ENCODE peak calls at places on chromosomes 12 and 14, in five cellular contexts. O is H1, T is K562, F is GM12878, W is HepG2. G is an unnamed sample.

GRCh38 chr14:96091941-96092411 is 52.8 kb downstream of the C14orf132 start:
- DNase-seq in O (no peak), T (no peak), F (no peak), W (no peak), G (no peak)

GRCh38 chr12:93645702-93646101 is 31.5 kb upstream of the CRADD start:
- DNase-seq in O (no peak), T (no peak), F (no peak), W (no peak), G (no peak)

GRCh38 chr14:103830511-103831270 is 16.7 kb downstream of the PPP1R13B start:
- DNase-seq in O (no peak), T (no peak), F (no peak), W (no peak), G (no peak)

GRCh38 chr14:75274899-75275569 is 3.6 kb upstream of the FOS start:
- DNase-seq in O (no peak), T (no peak), F (peak; percentile 40), W (no peak), G (no peak)

GRCh38 chr12:122081108-122081696 is 2.6 kb downstream of the MLXIP start:
- DNase-seq in O (no peak), T (no peak), F (no peak), W (no peak), G (no peak)

GRCh38 chr12:123384318-123384993 is 524 bp downstream of the KMT5A start:
- DNase-seq in O (peak; percentile 56), T (no peak), F (no peak), W (no peak), G (no peak)

GRCh38 chr14:104633276-104633861 is 28.8 kb upstream of the TMEM179 start:
- DNase-seq in O (no peak), T (no peak), F (no peak), W (no peak), G (no peak)

GRCh38 chr12:101935769-101936741 is 58.7 kb downstream of the DRAM1 start:
- DNase-seq in O (no peak), T (no peak), F (peak; percentile 94), W (no peak), G (no peak)

GRCh38 chr12:96773031-96773430 is 134.0 kb upstream of the NEDD1 start:
- DNase-seq in O (no peak), T (no peak), F (no peak), W (no peak), G (no peak)

GRCh38 chr12:82723093-82723492 is 36.4 kb downstream of the TMTC2 start:
- DNase-seq in O (no peak), T (no peak), F (peak; percentile 9), W (no peak), G (no peak)

GRCh38 chr14:90651405-90651804 is 164.8 kb downstream of the TTC7B start:
- DNase-seq in O (no peak), T (no peak), F (no peak), W (no peak), G (no peak)

GRCh38 chr12:50419112-50419909 is 18.6 kb downstream of the LARP4 start:
- DNase-seq in O (no peak), T (peak; percentile 27), F (no peak), W (no peak), G (peak; percentile 53)

GRCh38 chr12:117489671-117490070 is 128.2 kb upstream of the NOS1 start:
- DNase-seq in O (no peak), T (no peak), F (no peak), W (no peak), G (no peak)

GRCh38 chr12:119593578-119594398 is at the start of gene TMEM233:
- DNase-seq in O (peak; percentile 73), T (no peak), F (no peak), W (no peak), G (no peak)

GRCh38 chr14:75831971-75832370 is 149.8 kb downstream of the TGFB3 start:
- DNase-seq in O (no peak), T (peak; percentile 25), F (no peak), W (no peak), G (no peak)

GRCh38 chr14:99320105-99320572 is 48.1 kb upstream of the BCL11B start:
- DNase-seq in O (peak; percentile 96), T (peak; percentile 78), F (peak; percentile 39), W (peak; percentile 29), G (peak; percentile 21)

GRCh38 chr12:58537278-58537677 is 383.0 kb downstream of the LRIG3 start:
- DNase-seq in O (no peak), T (no peak), F (no peak), W (peak; percentile 15), G (no peak)

DNA sequence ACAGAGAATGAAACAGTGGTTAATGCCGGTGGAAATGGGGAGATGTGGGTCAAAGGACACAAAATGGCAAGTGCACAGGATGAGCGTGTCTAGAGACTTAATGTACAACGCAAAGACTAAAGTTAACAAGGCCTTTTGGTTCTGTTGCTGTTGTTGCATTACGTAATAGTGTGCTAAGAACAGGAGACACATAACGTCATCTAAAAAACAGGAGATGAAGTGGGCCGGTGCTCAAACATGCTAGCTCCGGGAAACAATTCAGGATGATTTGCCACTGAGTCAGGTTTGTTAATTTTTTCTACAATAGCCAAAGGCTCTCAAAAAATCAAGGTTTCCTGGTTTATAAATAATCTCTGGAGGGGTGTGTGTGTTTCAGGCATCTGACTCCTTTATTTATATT is 55.5 kb downstream of the ETV6 start:
- DNase-seq in O (no peak), T (no peak), F (no peak), W (peak; percentile 69), G (no peak)
- TF ChIP-seq SIN3A in O (no peak), T (no peak), F (no peak), W (no peak), G (no peak)

DNA sequence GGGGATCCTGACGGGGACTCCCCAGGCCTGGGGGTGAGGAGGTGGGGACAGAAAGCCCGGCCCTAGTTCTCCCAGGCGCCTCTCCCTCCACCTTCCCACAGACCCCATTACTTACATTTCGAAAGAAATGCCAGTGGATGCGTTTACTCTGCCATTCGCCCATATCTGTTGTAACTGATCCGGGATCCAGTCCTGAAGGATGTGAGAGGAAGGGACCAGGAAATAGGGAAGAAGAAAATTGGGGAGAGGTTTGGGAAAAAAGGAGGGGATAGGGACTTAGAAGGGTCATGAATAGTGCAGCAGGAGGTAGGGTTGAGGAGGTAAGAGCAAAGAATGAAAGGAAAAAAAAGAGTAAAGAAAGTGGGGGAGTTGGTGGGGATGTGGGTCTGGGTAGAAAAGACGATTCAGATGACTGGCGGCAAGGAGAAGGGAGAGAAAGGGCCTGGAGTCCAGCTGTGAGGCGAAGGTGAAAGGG is 1.1 kb downstream of the HOXC12 start:
- DNase-seq in O (no peak), T (no peak), F (no peak), W (no peak), G (no peak)
- H3K27me3 ChIP-seq in O (peaks cover 100% of the 10 kb centered on the region), T (peaks cover 95% of the 10 kb centered on the region), F (peaks cover 63% of the 10 kb centered on the region), W (peaks cover 94% of the 10 kb centered on the region), G (no peaks in the 10 kb centered on the region)

GRCh38 chr12:99455350-99456037 is 192.1 kb upstream of the GARIN6 start:
- DNase-seq in O (no peak), T (no peak), F (no peak), W (no peak), G (peak; percentile 35)
- TF ChIP-seq ATF3 in O (no peak), T (no peak), F (no peak), W (no peak), G (no peak)

GRCh38 chr12:111342376-111342775 is 26.5 kb downstream of the PHETA1 start:
- DNase-seq in O (no peak), T (no peak), F (no peak), W (no peak), G (no peak)
- TF ChIP-seq SIN3A in O (no peak), T (no peak), F (no peak), W (no peak), G (no peak)

GRCh38 chr12:132385923-132386751 is 56.7 kb upstream of the GALNT9 start:
- DNase-seq in O (no peak), T (no peak), F (no peak), W (no peak), G (no peak)
- H3K27me3 ChIP-seq in O (peaks cover 58% of the 10 kb centered on the region), T (peaks cover 75% of the 10 kb centered on the region), F (no peaks in the 10 kb centered on the region), W (peaks cover 67% of the 10 kb centered on the region), G (peaks cover 19% of the 10 kb centered on the region)

G was measured in HCT116.